ENCODE peak calls at places on chromosomes 3 and 15, in four cellular contexts. O is stimulated activated CD4-positive, alpha-beta T cell treated with anti-CD3 and anti-CD28 coated beads, Interleukin-1b, Interleukin-23, amount 100 ng/mL, for 4 hours; V is mucosa of descending colon; K is germinal center. E is an unnamed sample.

GRCh38 chr3:120461416-120461815 is 10.6 kb upstream of the FSTL1 start:
- DNase-seq in K (no peak), V (no peak), O (no peak), E (no peak)

GRCh38 chr15:23420806-23421575 is 26.1 kb downstream of the GOLGA6L2 start:
- DNase-seq in O (no peak), K (no peak), V (no peak), E (no peak)

GRCh38 chr15:80052597-80053304 is 6.7 kb upstream of the ZFAND6 start:
- DNase-seq in K (no peak), V (no peak), O (no peak), E (no peak)

GRCh38 chr3:132231633-132232032 is 85.6 kb upstream of the ACP3 start:
- DNase-seq in O (no peak), K (no peak), V (no peak), E (no peak)

GRCh38 chr15:68298882-68299381 is 21.4 kb downstream of the FEM1B start:
- DNase-seq in K (peak; percentile 55), O (no peak), V (no peak), E (no peak)

GRCh38 chr15:89783111-89783860 is 7.2 kb downstream of the MESP2 start:
- DNase-seq in V (peak; percentile 64), K (no peak), O (no peak), E (no peak)

GRCh38 chr15:67521770-67522568 is 1.0 kb downstream of the C15orf61 start:
- DNase-seq in K (no peak), V (no peak), O (no peak), E (no peak)

GRCh38 chr3:113947372-113948014 is at the start of gene ZDHHC23:
- DNase-seq in O (peak; percentile 62), K (peak; percentile 84), V (peak; percentile 95), E (peak; percentile 45)

GRCh38 chr3:114508976-114509375 is 215.1 kb downstream of the TIGIT start:
- DNase-seq in V (no peak), O (no peak), K (no peak), E (no peak)

GRCh38 chr3:36525115-36525711 is 144.9 kb downstream of the STAC start:
- DNase-seq in O (no peak), K (no peak), V (no peak), E (no peak)

GRCh38 chr15:46442901-46443590 is 808.2 kb downstream of the SQOR start:
- DNase-seq in V (no peak), O (no peak), K (no peak), E (no peak)

GRCh38 chr15:72284781-72285180 is 12.4 kb upstream of the PARP6 start:
- DNase-seq in V (no peak), O (no peak), K (no peak), E (no peak)

GRCh38 chr3:134796313-134797079 is 1.4 kb downstream of the EPHB1 start:
- DNase-seq in K (no peak), O (no peak), V (no peak), E (no peak)

GRCh38 chr3:197224034-197224444 is 74.4 kb downstream of the DLG1 start:
- DNase-seq in V (no peak), O (no peak), K (peak; percentile 48), E (peak; percentile 61)

GRCh38 chr3:57731311-57731710 is 24.8 kb upstream of the SLMAP start:
- DNase-seq in O (no peak), K (no peak), V (no peak), E (no peak)

GRCh38 chr15:83292317-83292716 is 7.9 kb upstream of the BNC1 start:
- DNase-seq in K (no peak), O (no peak), V (no peak), E (no peak)

GRCh38 chr3:133937756-133938601 is 42.3 kb upstream of the RAB6B start:
- DNase-seq in V (no peak), K (no peak), O (no peak), E (no peak)

GRCh38 chr3:170867143-170867542 is 2.9 kb downstream of the RPL22L1 start:
- DNase-seq in K (peak; percentile 40), O (no peak), V (no peak), E (no peak)

GRCh38 chr15:66877558-66878285 is 175.7 kb downstream of the SMAD6 start:
- DNase-seq in K (no peak), O (no peak), V (no peak), E (no peak)

GRCh38 chr15:70158996-70159355 is 61.3 kb upstream of the TLE3 start:
- DNase-seq in K (no peak), O (no peak), V (no peak), E (no peak)

GRCh38 chr3:49412632-49413337 is 562 bp downstream of the TCTA start:
- DNase-seq in V (no peak), O (no peak), K (no peak), E (no peak)

GRCh38 chr3:146100825-146101444 is 60.0 kb downstream of the PLOD2 start:
- DNase-seq in O (no peak), V (no peak), K (no peak), E (no peak)

GRCh38 chr15:83039206-83039605 is 27.8 kb upstream of the C15orf40 start:
- DNase-seq in K (no peak), O (no peak), V (no peak), E (no peak)

GRCh38 chr3:102096066-102096465 is 246.8 kb downstream of the NFKBIZ start:
- DNase-seq in O (no peak), V (no peak), K (no peak), E (no peak)

GRCh38 chr3:160796813-160797164 is 40.8 kb downstream of the PPM1L start:
- DNase-seq in V (no peak), K (no peak), O (no peak), E (no peak)

GRCh38 chr3:114804099-114804498 is 343.0 kb downstream of the ZBTB20 start:
- DNase-seq in V (no peak), O (no peak), K (no peak), E (no peak)

GRCh38 chr3:142597898-142598297 is 1.7 kb downstream of the PLS1 start:
- DNase-seq in O (no peak), V (no peak), K (no peak), E (peak; percentile 45)

GRCh38 chr15:49877871-49878511 is 241.0 kb downstream of the ATP8B4 start:
- DNase-seq in K (no peak), O (no peak), V (no peak), E (no peak)

GRCh38 chr3:4850211-4850927 is 128.9 kb upstream of the BHLHE40 start:
- DNase-seq in V (no peak), O (no peak), K (no peak), E (no peak)

GRCh38 chr15:83225449-83225848 is 17.8 kb upstream of the HDGFL3 start:
- DNase-seq in K (no peak), V (no peak), O (no peak), E (no peak)

GRCh38 chr3:72810063-72810462 is 38.2 kb downstream of the SHQ1 start:
- DNase-seq in V (no peak), K (no peak), O (no peak), E (no peak)

GRCh38 chr3:71579934-71580318 is 3.6 kb downstream of the FOXP1 start:
- DNase-seq in V (no peak), O (no peak), K (no peak), E (no peak)

GRCh38 chr15:93829115-93829849 is 402.1 kb upstream of the MCTP2 start:
- DNase-seq in K (no peak), V (no peak), O (no peak), E (no peak)

GRCh38 chr15:100199711-100200286 is 142.0 kb downstream of the ADAMTS17 start:
- DNase-seq in K (no peak), O (no peak), V (no peak), E (no peak)

GRCh38 chr3:11178421-11178820 is 24.1 kb downstream of the HRH1 start:
- DNase-seq in O (no peak), V (no peak), K (no peak), E (no peak)

GRCh38 chr3:9778518-9779129 is 8.9 kb upstream of the CAMK1 start:
- DNase-seq in K (no peak), V (no peak), O (no peak), E (no peak)

GRCh38 chr15:79041598-79042175 is 48.9 kb downstream of the RASGRF1 start:
- DNase-seq in O (no peak), V (no peak), K (no peak), E (no peak)

GRCh38 chr3:110815008-110815583 is 256.5 kb upstream of the NECTIN3 start:
- DNase-seq in V (no peak), O (no peak), K (no peak), E (no peak)

E was measured in NCI-H2029 treated with DMSO at 0.1 percent for 48 hours.